ENCODE peak calls at places on chromosomes 12 and 14, in four cellular contexts. B, G, C and Y are unnamed samples.

GRCh38 chr12:24617471-24617870 is 331.4 kb downstream of the BCAT1 start:
- DNase-seq in B (no peak), G (no peak), C (no peak), Y (peak)

GRCh38 chr14:67572608-67573007 is 27.5 kb downstream of the PIGH start:
- DNase-seq in B (no peak), G (no peak), C (no peak), Y (no peak)

GRCh38 chr14:84042992-84043391 is 1487.0 kb upstream of the FLRT2 start:
- DNase-seq in B (no peak), G (no peak), C (no peak), Y (no peak)

GRCh38 chr12:31785318-31785717 is 56.5 kb upstream of the AMN1 start:
- DNase-seq in C (no peak), B (no peak), G (no peak), Y (no peak)

GRCh38 chr12:3236345-3237153 is 159.4 kb downstream of the TSPAN9 start:
- DNase-seq in B (no peak), G (no peak), C (no peak), Y (peak)

GRCh38 chr14:77139022-77139421 is 2.6 kb downstream of the ZDHHC22 start:
- DNase-seq in G (no peak), B (no peak), C (no peak), Y (no peak)

GRCh38 chr12:113414519-113415038 is 7.6 kb upstream of the SDSL start:
- DNase-seq in G (no peak), B (no peak), C (no peak), Y (no peak)

GRCh38 chr12:113298861-113299545 is 35.9 kb downstream of the SLC8B1 start:
- DNase-seq in G (no peak), B (no peak), C (peak), Y (no peak)

GRCh38 chr14:22185191-22185590 is 403.8 kb downstream of the DAD1 start:
- DNase-seq in B (no peak), G (no peak), C (no peak), Y (peak)

GRCh38 chr12:54529581-54529980 is 19.8 kb upstream of the PDE1B start:
- DNase-seq in G (no peak), B (no peak), C (no peak), Y (no peak)

GRCh38 chr12:124928912-124929530 is 14.6 kb upstream of the UBC start:
- DNase-seq in G (no peak), B (no peak), C (no peak), Y (no peak)